ENCODE peak calls at places on chromosomes 4 and X, in seven cellular contexts. G is WTC11, L is left lung, A is cardiac muscle cell, P is lung, Y is omental fat pad, B is bronchial epithelial cell. K is an unnamed sample.
A peak's percentile ranks its signal among the peaks of the same experiment; 100 is the strongest.

GRCh38 chr4:29079260-29079659 is 1640.9 kb upstream of the PCDH7 start:
- DNase-seq in G (no peak), L (no peak), A (no peak), P (no peak), Y (no peak), B (no peak), K (no peak)

GRCh38 chr4:165537028-165537648 is 158.3 kb downstream of the CPE start:
- DNase-seq in G (no peak), L (no peak), A (peak; percentile 62), P (no peak), Y (no peak), B (peak; percentile 67), K (peak; percentile 17)

GRCh38 chr4:145878501-145879435 is 59.9 kb downstream of the ZNF827 start:
- DNase-seq in G (no peak), L (no peak), A (no peak), P (no peak), Y (no peak), B (no peak), K (no peak)

GRCh38 chr4:127403523-127404084 is 229.2 kb upstream of the INTU start:
- DNase-seq in G (no peak), L (no peak), A (no peak), P (no peak), Y (no peak), B (no peak), K (no peak)

GRCh38 chrX:129522184-129523059 is 868 bp downstream of the SMARCA1 start:
- DNase-seq in G (peak; percentile 61), L (peak; percentile 70), A (peak; percentile 82), P (peak; percentile 46), Y (no peak), B (peak; percentile 33), K (peak; percentile 79)

GRCh38 chr4:26839534-26839951 is 21.1 kb upstream of the STIM2 start:
- DNase-seq in G (no peak), L (no peak), A (no peak), P (no peak), Y (no peak), B (peak; percentile 39), K (no peak)

GRCh38 chrX:26651755-26652154 is 435.8 kb downstream of the MAGEB5 start:
- DNase-seq in G (no peak), L (no peak), A (no peak), P (no peak), Y (no peak), B (peak; percentile 1), K (no peak)

GRCh38 chr4:149370002-149370401 is 445.6 kb downstream of the IQCM start:
- DNase-seq in G (no peak), L (no peak), A (no peak), P (no peak), Y (no peak), B (peak; percentile 2), K (no peak)

GRCh38 chrX:70289168-70289792 is 447 bp downstream of the PDZD11 start:
- DNase-seq in G (no peak), L (no peak), A (no peak), P (no peak), Y (no peak), B (peak; percentile 3), K (no peak)

GRCh38 chr4:1413687-1414479 is 7.6 kb upstream of the NKX1-1 start:
- DNase-seq in G (no peak), L (peak; percentile 24), A (no peak), P (no peak), Y (no peak), B (no peak), K (no peak)

GRCh38 chr4:103786014-103786413 is 66.2 kb upstream of the TACR3 start:
- DNase-seq in G (peak; percentile 46), L (no peak), A (peak; percentile 48), P (no peak), Y (no peak), B (peak; percentile 46), K (peak; percentile 20)

GRCh38 chr4:26048378-26048882 is 134.4 kb downstream of the SMIM20 start:
- DNase-seq in G (no peak), L (peak; percentile 59), A (no peak), P (peak; percentile 40), Y (peak; percentile 23), B (peak; percentile 82), K (no peak)

GRCh38 chr4:165597581-165598480 is 219.0 kb downstream of the CPE start:
- DNase-seq in G (no peak), L (no peak), A (no peak), P (no peak), Y (no peak), B (no peak), K (no peak)

GRCh38 chrX:71579136-71579989 is 1.1 kb downstream of the GCNA start:
- DNase-seq in G (peak; percentile 21), L (no peak), A (no peak), P (no peak), Y (no peak), B (no peak), K (no peak)

GRCh38 chrX:114073926-114074325 is 510.0 kb upstream of the HTR2C start:
- DNase-seq in G (no peak), L (no peak), A (no peak), P (no peak), Y (no peak), B (no peak), K (no peak)

GRCh38 chr4:169492436-169493163 is 119.8 kb downstream of the NEK1 start:
- DNase-seq in G (peak; percentile 27), L (no peak), A (peak; percentile 32), P (no peak), Y (no peak), B (peak; percentile 39), K (peak; percentile 20)

GRCh38 chr4:71189471-71189870 is 149.3 kb upstream of the SLC4A4 start:
- DNase-seq in G (no peak), L (no peak), A (no peak), P (no peak), Y (no peak), B (peak; percentile 47), K (no peak)

GRCh38 chrX:40931921-40932320 is 153.3 kb upstream of the USP9X start:
- DNase-seq in G (no peak), L (no peak), A (no peak), P (no peak), Y (no peak), B (no peak), K (no peak)

GRCh38 chr4:94332983-94333590 is 9.5 kb downstream of the HPGDS start:
- DNase-seq in G (no peak), L (no peak), A (peak; percentile 36), P (no peak), Y (no peak), B (no peak), K (no peak)

GRCh38 chr4:38306482-38307071 is 346.4 kb downstream of the PTTG2 start:
- DNase-seq in G (no peak), L (no peak), A (no peak), P (no peak), Y (no peak), B (no peak), K (no peak)

DNA sequence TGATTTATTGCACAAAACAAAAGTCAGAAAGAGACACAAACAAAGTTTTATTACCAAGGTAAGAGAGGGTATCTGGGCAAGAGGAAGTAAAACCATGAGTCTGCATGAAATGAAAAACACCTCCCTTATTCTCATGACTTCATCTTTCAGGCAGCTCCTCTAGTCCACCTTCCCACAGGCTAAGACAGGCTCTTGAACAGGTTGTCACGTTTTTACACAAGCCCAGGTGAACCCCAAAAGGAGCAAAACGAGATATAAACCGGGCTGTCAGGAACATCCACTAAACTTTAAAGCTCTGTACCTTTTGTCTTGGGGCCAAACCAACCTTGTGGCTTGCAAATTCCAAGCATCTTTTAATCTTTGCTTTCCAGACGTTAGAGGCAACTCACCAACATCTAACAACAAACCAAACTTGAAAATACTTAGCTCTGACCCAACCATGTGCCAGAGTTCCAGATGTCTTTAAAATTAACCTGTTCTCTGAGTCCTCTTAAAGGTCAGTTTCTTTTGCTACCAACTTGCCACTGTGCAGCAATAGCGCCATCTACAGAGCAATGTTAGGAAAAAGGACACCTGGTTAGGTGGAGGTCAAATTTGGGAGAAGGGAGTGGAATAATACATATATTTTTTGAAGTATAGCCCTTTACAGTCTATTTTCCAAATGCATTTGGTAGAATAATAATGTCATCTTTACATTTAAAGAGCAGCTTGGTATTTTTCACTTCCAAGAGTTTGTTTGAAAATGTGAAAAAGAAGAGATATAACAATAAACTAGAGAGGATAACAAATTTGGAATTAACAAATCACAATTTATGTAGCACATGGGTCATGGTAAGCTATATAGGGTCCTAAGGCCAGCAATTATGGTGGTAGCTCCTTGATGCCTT is 73.1 kb downstream of the QRFPR start:
- DNase-seq in G (peak; percentile 45), L (no peak), A (peak; percentile 74), P (no peak), Y (no peak), B (peak; percentile 80), K (peak; percentile 15)
- TF ChIP-seq CTCF in G (peak; percentile 55), L (peak; percentile 63), A (peak; percentile 88), P (peak; percentile 62), Y (no peak), B (peak; percentile 70), K (peak; percentile 77)

GRCh38 chr4:6574747-6575502 is at the start of gene MAN2B2:
- DNase-seq in G (peak; percentile 89), L (peak; percentile 88), A (peak; percentile 92), P (peak; percentile 86), Y (peak; percentile 70), B (peak; percentile 50), K (peak; percentile 95)
- TF ChIP-seq CTCF in G (no peak), L (no peak), A (no peak), P (no peak), Y (no peak), B (peak; percentile 8), K (no peak)

GRCh38 chr4:14744346-14744745 is 257.9 kb upstream of the CPEB2 start:
- DNase-seq in G (peak; percentile 11), L (no peak), A (no peak), P (no peak), Y (no peak), B (no peak), K (no peak)

GRCh38 chr4:14752341-14753046 is 249.8 kb upstream of the CPEB2 start:
- DNase-seq in G (no peak), L (no peak), A (no peak), P (no peak), Y (no peak), B (peak; percentile 28), K (no peak)

DNA sequence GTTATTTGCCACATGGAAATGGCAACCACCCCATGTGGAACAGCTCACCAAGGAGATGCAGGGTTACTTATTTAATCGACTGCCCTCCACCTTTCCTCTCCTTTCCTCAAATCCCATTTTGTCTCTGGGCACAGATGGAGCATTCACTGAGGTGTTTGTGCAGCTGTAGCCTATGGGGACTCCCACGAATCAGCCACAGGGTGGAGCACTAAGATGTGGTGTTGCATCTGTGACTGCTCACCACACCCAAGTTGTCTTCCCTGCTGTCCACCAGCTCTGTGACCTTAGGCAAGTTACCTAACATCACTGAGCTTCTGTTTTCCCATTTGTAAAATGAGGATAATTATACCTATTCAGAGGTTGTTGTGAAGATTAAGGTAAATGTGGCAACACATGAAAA is 252.4 kb upstream of the CPEB2 start:
- DNase-seq in G (peak; percentile 16), L (peak; percentile 33), A (peak; percentile 38), P (peak; percentile 60), Y (no peak), B (peak; percentile 56), K (no peak)
- TF ChIP-seq CTCF in G (no peak), L (peak; percentile 21), A (peak; percentile 19), P (no peak), Y (no peak), B (peak; percentile 74), K (no peak)

GRCh38 chr4:24933684-24934275 is 20.9 kb upstream of the CCDC149 start:
- DNase-seq in G (no peak), L (no peak), A (no peak), P (no peak), Y (no peak), B (no peak), K (no peak)

GRCh38 chr4:24932831-24933230 is 20.0 kb upstream of the CCDC149 start:
- DNase-seq in G (no peak), L (no peak), A (no peak), P (no peak), Y (no peak), B (no peak), K (no peak)

GRCh38 chr4:24937176-24937575 is 24.3 kb upstream of the CCDC149 start:
- DNase-seq in G (no peak), L (no peak), A (no peak), P (no peak), Y (no peak), B (no peak), K (no peak)
- TF ChIP-seq CTCF in G (no peak), L (no peak), A (no peak), P (no peak), Y (no peak), B (no peak), K (no peak)